ENCODE peak calls at places on chromosomes 2 and 18, in nine cellular contexts. J, L, I, B, S, Q, F, R and T are unnamed samples.

GRCh38 chr18:11309172-11309571 is 159.8 kb upstream of the PIEZO2 start:
- DNase-seq in Q (no peak), F (no peak), L (no peak), B (no peak), I (no peak), R (no peak), S (no peak), J (peak; percentile 50), T (no peak)

GRCh38 chr18:8870528-8870927 is 165.2 kb downstream of the MTCL1 start:
- DNase-seq in I (no peak), L (no peak), J (no peak), F (no peak), R (no peak), B (no peak), Q (no peak), S (no peak), T (no peak)

GRCh38 chr2:172698041-172698863 is 37.4 kb upstream of the RAPGEF4 start:
- DNase-seq in J (no peak), B (no peak), L (no peak), R (no peak), Q (no peak), I (no peak), F (no peak), S (peak; percentile 97), T (peak; percentile 80)

GRCh38 chr2:5697554-5697953 is 5.4 kb downstream of the SOX11 start:
- DNase-seq in I (no peak), Q (peak; percentile 35), F (no peak), R (no peak), L (no peak), B (no peak), S (no peak), J (no peak), T (no peak)

GRCh38 chr2:200367155-200367554 is 60.7 kb downstream of the SPATS2L start:
- DNase-seq in F (no peak), B (peak; percentile 36), J (no peak), R (no peak), S (no peak), L (no peak), Q (no peak), I (no peak), T (no peak)

GRCh38 chr2:146455325-146455724 is 1389.5 kb upstream of the ACVR2A start:
- DNase-seq in L (no peak), I (no peak), S (no peak), J (no peak), Q (no peak), F (no peak), B (no peak), R (no peak), T (no peak)

GRCh38 chr18:36593001-36593400 is 235.8 kb downstream of the TPGS2 start:
- DNase-seq in R (no peak), F (no peak), B (no peak), L (no peak), J (no peak), Q (no peak), S (peak; percentile 15), I (no peak), T (no peak)

GRCh38 chr2:177332041-177332991 is 60.3 kb upstream of the AGPS start:
- DNase-seq in L (no peak), J (peak; percentile 22), F (peak; percentile 19), Q (peak; percentile 69), I (peak; percentile 23), S (peak; percentile 83), B (peak; percentile 36), R (peak; percentile 64), T (peak; percentile 62)

GRCh38 chr2:28359222-28360065 is 33.2 kb upstream of the FOSL2 start:
- DNase-seq in B (no peak), J (no peak), Q (no peak), L (peak; percentile 90), R (peak; percentile 75), I (peak; percentile 66), F (no peak), S (peak; percentile 66), T (no peak)

GRCh38 chr2:204900910-204901309 is 355.6 kb downstream of the PARD3B start:
- DNase-seq in L (no peak), R (peak; percentile 18), I (peak; percentile 13), Q (no peak), J (no peak), F (no peak), S (peak; percentile 21), B (no peak), T (no peak)

GRCh38 chr2:73004466-73004865 is 67.0 kb downstream of the SFXN5 start:
- DNase-seq in S (no peak), B (no peak), J (no peak), R (no peak), L (peak; percentile 30), Q (no peak), I (no peak), F (no peak), T (no peak)

GRCh38 chr2:30136729-30137444 is 9.9 kb upstream of the YPEL5 start:
- DNase-seq in J (no peak), Q (no peak), S (no peak), I (no peak), L (no peak), R (no peak), F (no peak), B (no peak), T (no peak)

GRCh38 chr18:3984163-3984757 is 470.8 kb downstream of the DLGAP1 start:
- DNase-seq in S (no peak), B (no peak), F (no peak), R (no peak), J (no peak), L (no peak), Q (no peak), I (no peak), T (no peak)

GRCh38 chr2:177164584-177165052 is 48.0 kb upstream of the HNRNPA3 start:
- DNase-seq in F (peak; percentile 81), L (peak; percentile 90), S (peak; percentile 72), B (peak; percentile 83), J (peak; percentile 70), I (peak; percentile 56), Q (peak; percentile 89), R (peak; percentile 92), T (no peak)

GRCh38 chr2:1527153-1527992 is 114.1 kb downstream of the TPO start:
- DNase-seq in R (peak; percentile 16), L (no peak), F (no peak), B (no peak), Q (no peak), J (no peak), S (no peak), I (no peak), T (no peak)

GRCh38 chr18:79637921-79638855 is 41.4 kb upstream of the CTDP1 start:
- DNase-seq in S (no peak), J (no peak), R (no peak), B (no peak), L (peak; percentile 77), Q (no peak), F (no peak), I (no peak), T (no peak)

GRCh38 chr18:50696436-50696835 is 123.4 kb downstream of the MRO start:
- DNase-seq in I (peak; percentile 9), R (no peak), Q (no peak), L (no peak), S (no peak), B (no peak), J (no peak), F (no peak), T (no peak)

GRCh38 chr18:32771169-32771751 is 1.6 kb downstream of the KLHL14 start:
- DNase-seq in F (no peak), B (no peak), R (peak; percentile 22), S (no peak), Q (peak; percentile 65), I (peak; percentile 26), L (peak; percentile 84), J (no peak), T (no peak)

GRCh38 chr18:3454365-3455089 is 4.6 kb downstream of the TGIF1 start:
- DNase-seq in Q (peak; percentile 76), R (peak; percentile 71), I (no peak), S (peak; percentile 72), L (no peak), B (no peak), F (no peak), J (no peak), T (no peak)

GRCh38 chr2:224646242-224646846 is 61.2 kb upstream of the CUL3 start:
- DNase-seq in B (no peak), J (peak; percentile 32), L (no peak), I (no peak), S (peak; percentile 4), F (no peak), R (no peak), Q (peak; percentile 42), T (no peak)

GRCh38 chr18:63879684-63880083 is 7.8 kb upstream of the SERPINB2 start:
- DNase-seq in J (no peak), B (no peak), F (no peak), S (peak; percentile 62), R (no peak), L (no peak), I (no peak), Q (no peak), T (no peak)
- TF ChIP-seq CTCF in J (no peak), B (no peak), F (no peak), S (no peak), R (no peak), L (no peak), I (no peak), Q (no peak), T (no peak)

GRCh38 chr2:206442516-206442853 is 847 bp upstream of the ADAM23 start:
- DNase-seq in L (no peak), R (no peak), S (no peak), J (no peak), B (no peak), F (no peak), I (no peak), Q (no peak), T (no peak)
- H3K27me3 ChIP-seq in L (peaks cover 100% of the 10 kb centered on the region), R (peaks cover 32% of the 10 kb centered on the region), S (peaks cover 24% of the 10 kb centered on the region), J (no peaks in the 10 kb centered on the region), B (peaks cover 42% of the 10 kb centered on the region), F (peaks cover 32% of the 10 kb centered on the region), I (no peaks in the 10 kb centered on the region), Q (peaks cover 24% of the 10 kb centered on the region), T (peaks cover 24% of the 10 kb centered on the region)

GRCh38 chr2:3635171-3636008 is 22.6 kb upstream of the ALLC start:
- DNase-seq in I (no peak), F (no peak), B (peak; percentile 7), J (no peak), Q (no peak), R (no peak), L (peak; percentile 76), S (no peak), T (no peak)
- H3K4me3 ChIP-seq in I (no peak overlapping the region), F (no peak overlapping the region), B (no peak overlapping the region), J (no peak overlapping the region), Q (no peak overlapping the region), R (no peak overlapping the region), L (no peak overlapping the region), S (no peak overlapping the region), T (no peak overlapping the region)

DNA sequence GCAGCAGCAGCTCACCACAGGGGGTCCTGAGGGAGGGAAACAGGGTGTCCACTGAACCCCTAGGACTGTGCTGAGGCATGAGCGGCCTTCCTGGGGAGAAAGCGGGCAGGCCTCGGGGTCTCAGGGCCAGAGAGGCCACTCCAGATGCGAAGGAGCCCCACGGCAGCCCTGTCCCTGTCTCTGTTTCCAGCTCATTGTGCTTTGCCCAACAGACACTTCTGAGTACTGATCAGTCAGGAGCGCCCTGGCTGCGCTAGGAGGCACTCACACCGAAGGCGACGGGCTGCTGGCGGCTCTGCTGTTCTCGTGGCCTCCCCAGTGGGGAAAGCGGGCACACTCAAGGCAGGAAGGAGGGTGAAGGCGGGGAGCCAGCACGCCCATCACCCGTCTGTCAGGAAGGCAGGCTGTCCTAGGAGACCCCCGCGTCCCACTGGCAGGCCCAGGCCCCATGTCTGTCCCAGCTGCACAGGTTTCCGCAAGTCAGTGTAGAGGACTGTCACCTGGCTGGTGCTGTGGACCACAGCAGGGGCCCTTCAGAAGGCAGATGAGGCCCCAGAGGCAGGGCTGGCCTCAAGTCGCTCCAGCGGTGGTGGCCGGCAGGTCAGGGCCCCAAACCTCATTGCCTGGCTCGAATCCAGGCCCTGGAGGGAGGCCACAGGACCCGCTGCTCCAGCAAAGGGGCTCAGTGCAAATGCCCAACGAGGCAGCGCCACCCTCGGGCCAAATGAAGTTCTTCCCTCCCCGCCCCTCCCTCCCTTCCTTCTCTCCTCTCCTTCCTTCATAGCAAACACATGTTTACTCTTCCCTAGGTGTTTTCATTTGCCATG is 6.8 kb downstream of the ESPNL start:
- DNase-seq in J (peak; percentile 60), S (no peak), I (no peak), R (no peak), B (peak; percentile 18), L (peak; percentile 84), F (no peak), Q (peak; percentile 67), T (no peak)
- TF ChIP-seq CTCF in J (peak; percentile 35), S (peak; percentile 16), I (peak; percentile 55), R (peak; percentile 44), B (no peak), L (no peak), F (peak; percentile 25), Q (peak; percentile 53), T (peak; percentile 38)